ENCODE peak calls at places on chromosomes 3 and 15, in four cellular contexts. U is H9, N is trophoblast cell, O is neuronal stem cell. B is an unnamed sample.

GRCh38 chr3:133377396-133377795 is 22.5 kb upstream of the BFSP2 start:
- DNase-seq in N (peak; percentile 63), U (no peak), O (no peak), B (peak; percentile 64)

GRCh38 chr3:110521019-110521418 is 550.6 kb upstream of the NECTIN3 start:
- DNase-seq in U (no peak), N (no peak), O (no peak), B (no peak)

GRCh38 chr3:133477497-133477896 is 77.6 kb downstream of the BFSP2 start:
- DNase-seq in O (no peak), N (no peak), U (no peak), B (no peak)

GRCh38 chr3:13282528-13282985 is 137.6 kb downstream of the NUP210 start:
- DNase-seq in U (no peak), O (no peak), N (peak; percentile 42), B (peak; percentile 47)

GRCh38 chr15:63983071-63983711 is 63.1 kb downstream of the DAPK2 start:
- DNase-seq in O (peak; percentile 39), N (no peak), U (peak; percentile 37), B (peak; percentile 19)

GRCh38 chr15:34271493-34271892 is 46.7 kb downstream of the EMC4 start:
- DNase-seq in N (peak; percentile 56), O (no peak), U (no peak), B (no peak)

GRCh38 chr15:101675015-101675414 is 22.8 kb upstream of the TM2D3 start:
- DNase-seq in N (no peak), U (no peak), O (no peak), B (no peak)

GRCh38 chr15:40584191-40584590 is 9.9 kb upstream of the KNL1 start:
- DNase-seq in N (peak; percentile 35), O (no peak), U (no peak), B (no peak)

GRCh38 chr3:101383656-101384055 is 63.3 kb upstream of the IMPG2 start:
- DNase-seq in N (no peak), U (peak; percentile 52), O (no peak), B (no peak)

GRCh38 chr3:154765241-154765640 is 314.9 kb upstream of the MME start:
- DNase-seq in N (no peak), U (no peak), O (no peak), B (no peak)

GRCh38 chr3:124407260-124407659 is 323.0 kb upstream of the UMPS start:
- DNase-seq in U (no peak), O (no peak), N (no peak), B (no peak)

GRCh38 chr3:76646921-76647562 is 392.9 kb upstream of the ROBO2 start:
- DNase-seq in N (no peak), U (peak; percentile 70), O (no peak), B (peak; percentile 56)

GRCh38 chr15:66763186-66764066 is 61.4 kb downstream of the SMAD6 start:
- DNase-seq in N (no peak), O (no peak), U (no peak), B (no peak)

GRCh38 chr3:72814308-72814707 is 33.9 kb downstream of the SHQ1 start:
- DNase-seq in N (no peak), U (no peak), O (no peak), B (no peak)

GRCh38 chr15:92668620-92669019 is 13.0 kb upstream of the FAM174B start:
- DNase-seq in N (no peak), O (no peak), U (no peak), B (no peak)

GRCh38 chr15:75167588-75168076 is 34.0 kb upstream of the C15orf39 start:
- DNase-seq in N (peak; percentile 44), U (no peak), O (no peak), B (no peak)

DNA sequence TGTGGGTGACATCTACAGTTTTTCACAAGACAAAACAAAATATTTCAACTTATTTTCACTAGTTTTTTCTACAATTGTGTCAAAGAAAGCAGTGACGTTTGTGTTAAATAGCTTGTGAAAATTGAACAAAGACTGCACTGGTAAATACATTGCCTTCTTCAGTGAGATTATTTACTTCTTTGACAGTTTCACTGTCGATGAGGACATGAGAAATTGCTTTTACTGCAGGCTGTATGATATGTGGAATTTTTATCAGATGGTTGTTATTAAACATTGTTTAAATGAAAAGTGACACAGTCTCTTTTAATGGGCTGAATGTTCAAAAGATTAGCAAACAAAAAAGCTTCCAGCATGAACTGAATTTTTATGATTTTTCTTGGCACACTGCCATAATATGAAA is 773.9 kb upstream of the CADM2 start:
- DNase-seq in U (no peak), N (no peak), O (no peak), B (no peak)
- H2BK120ac ChIP-seq in U (no peak overlapping the region), N (no peak overlapping the region), O (no peak overlapping the region), B (no peak overlapping the region)

GRCh38 chr3:183532620-183533409 is 22.7 kb downstream of the KLHL6 start:
- DNase-seq in U (no peak), N (peak; percentile 70), O (no peak), B (no peak)

GRCh38 chr3:183534249-183534648 is 21.3 kb downstream of the KLHL6 start:
- DNase-seq in O (no peak), N (peak; percentile 92), U (no peak), B (no peak)

GRCh38 chr3:183537295-183537730 is 18.2 kb downstream of the KLHL6 start:
- DNase-seq in O (no peak), U (no peak), N (peak; percentile 51), B (no peak)

GRCh38 chr3:183536238-183536880 is 19.1 kb downstream of the KLHL6 start:
- DNase-seq in U (no peak), O (no peak), N (peak; percentile 80), B (no peak)

GRCh38 chr3:183533410-183534132 is 21.9 kb downstream of the KLHL6 start:
- DNase-seq in N (peak; percentile 60), U (peak; percentile 49), O (no peak), B (no peak)
- H3K9ac ChIP-seq in N (no peak overlapping the region), U (no peak overlapping the region), O (no peak overlapping the region), B (peak overlapping the region; percentile 4)

GRCh38 chr15:39556461-39556860 is 24.4 kb upstream of the THBS1 start:
- DNase-seq in N (peak; percentile 3), U (no peak), O (no peak), B (no peak)
- H2BK120ac ChIP-seq in N (no peak overlapping the region), U (no peak overlapping the region), O (no peak overlapping the region), B (no peak overlapping the region)

DNA sequence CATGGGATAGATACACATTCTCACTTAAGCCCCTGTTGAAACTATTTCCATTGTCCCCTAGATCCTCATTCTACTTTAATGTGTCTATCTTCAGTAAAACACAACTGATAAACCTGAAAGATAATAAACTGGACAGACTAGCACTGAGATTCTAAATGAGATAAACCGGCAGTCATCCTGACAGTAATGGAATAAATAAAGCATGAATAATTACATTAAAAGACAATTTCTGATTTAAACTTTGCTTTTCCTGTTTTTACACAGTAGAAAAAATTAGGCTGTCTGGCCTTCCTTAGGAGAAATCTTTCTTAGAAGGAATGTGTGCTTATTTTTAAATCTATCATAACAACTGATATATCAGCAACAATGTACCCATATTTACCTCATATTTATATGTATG is 232.4 kb downstream of the FHIT start:
- DNase-seq in O (no peak), U (no peak), N (peak; percentile 28), B (no peak)
- H3K9ac ChIP-seq in O (no peak overlapping the region), U (no peak overlapping the region), N (no peak overlapping the region), B (no peak overlapping the region)

GRCh38 chr3:123315271-123315595 is 113.5 kb downstream of the SEC22A start:
- DNase-seq in N (no peak), U (no peak), O (no peak), B (no peak)
- H2BK120ac ChIP-seq in N (no peak overlapping the region), U (no peak overlapping the region), O (no peak overlapping the region), B (no peak overlapping the region)

GRCh38 chr3:180749322-180749721 is 70.0 kb upstream of the CCDC39 start:
- DNase-seq in N (no peak), O (no peak), U (no peak), B (no peak)

GRCh38 chr3:180747805-180748361 is 68.6 kb upstream of the CCDC39 start:
- DNase-seq in U (no peak), O (no peak), N (no peak), B (no peak)

GRCh38 chr3:180743813-180744212 is 64.5 kb upstream of the CCDC39 start:
- DNase-seq in O (no peak), N (no peak), U (no peak), B (no peak)

GRCh38 chr3:180749796-180750195 is 70.5 kb upstream of the CCDC39 start:
- DNase-seq in O (no peak), U (no peak), N (no peak), B (no peak)

DNA sequence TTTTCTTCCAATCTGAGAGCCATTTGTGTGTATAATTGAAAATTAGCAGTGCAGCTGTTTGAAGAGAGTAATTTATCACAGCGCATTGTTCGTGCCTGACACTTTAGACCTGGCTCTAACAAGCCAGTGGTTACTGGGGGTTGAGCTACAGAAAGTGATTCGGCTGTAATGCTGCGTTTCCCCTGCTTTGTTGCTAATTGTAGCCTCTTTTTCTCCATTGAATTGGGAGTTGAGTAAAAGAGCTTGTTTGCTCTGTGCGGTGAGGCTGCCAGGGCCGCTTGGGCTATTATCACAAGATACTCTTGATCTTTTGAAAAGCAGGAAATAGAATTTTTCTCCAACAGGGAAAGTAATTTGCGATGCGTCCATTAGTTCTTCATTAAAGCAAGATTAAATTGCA is 64.9 kb upstream of the CCDC39 start:
- DNase-seq in U (no peak), N (no peak), O (peak; percentile 47), B (peak; percentile 7)
- H3K9ac ChIP-seq in U (no peak overlapping the region), N (no peak overlapping the region), O (no peak overlapping the region), B (no peak overlapping the region)

GRCh38 chr3:176737480-176738147 is 459.7 kb downstream of the TBL1XR1 start:
- DNase-seq in U (no peak), O (no peak), N (no peak), B (no peak)

GRCh38 chr3:176740891-176741290 is 456.4 kb downstream of the TBL1XR1 start:
- DNase-seq in N (no peak), U (no peak), O (no peak), B (peak; percentile 42)

GRCh38 chr3:176741648-176742047 is 455.6 kb downstream of the TBL1XR1 start:
- DNase-seq in O (no peak), N (no peak), U (no peak), B (no peak)

GRCh38 chr3:176734146-176734545 is 463.1 kb downstream of the TBL1XR1 start:
- DNase-seq in O (no peak), N (no peak), U (peak; percentile 44), B (peak; percentile 94)

GRCh38 chr3:176739169-176739568 is 458.1 kb downstream of the TBL1XR1 start:
- DNase-seq in N (no peak), U (no peak), O (no peak), B (peak; percentile 11)
- H2BK120ac ChIP-seq in N (no peak overlapping the region), U (no peak overlapping the region), O (no peak overlapping the region), B (no peak overlapping the region)

DNA sequence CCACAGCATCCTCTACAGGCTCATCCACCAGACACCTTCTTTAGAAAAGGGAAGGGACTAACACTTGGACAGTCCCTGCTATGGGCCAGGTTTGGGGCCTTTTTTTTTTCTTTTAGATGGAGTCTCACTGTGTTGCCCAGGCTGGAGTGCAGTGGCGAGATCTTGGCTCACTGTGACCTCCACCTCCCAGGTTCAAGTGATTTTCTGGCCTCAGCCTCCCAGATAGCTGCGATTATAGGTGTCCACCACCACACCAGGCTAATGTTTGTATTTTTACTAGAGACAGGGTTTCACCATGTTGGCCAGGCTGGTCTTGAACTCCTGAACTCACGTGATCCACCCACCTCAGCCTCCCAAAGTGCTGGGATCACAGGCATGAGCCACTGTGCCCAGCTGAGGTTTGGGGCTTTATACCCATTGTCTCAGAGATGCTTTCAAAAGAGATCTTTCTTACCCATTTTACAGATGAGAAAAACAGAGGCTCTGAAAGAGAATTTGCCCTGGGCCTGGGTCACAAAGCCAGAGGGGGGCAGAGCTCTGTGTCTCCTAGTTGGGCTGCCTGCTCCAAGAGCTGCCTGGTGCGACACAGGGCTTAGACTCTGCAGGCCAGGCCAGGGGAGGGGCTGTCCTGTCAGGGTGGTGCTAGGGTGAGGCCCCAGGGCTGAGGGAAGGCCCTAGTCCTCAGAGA is 11.6 kb downstream of the LINGO1 start:
- DNase-seq in N (no peak), U (no peak), O (no peak), B (no peak)
- H3K9ac ChIP-seq in N (no peak overlapping the region), U (no peak overlapping the region), O (no peak overlapping the region), B (no peak overlapping the region)